ENCODE peak calls at places on chromosome 3, in seven cellular contexts. One of them, this sample, is unnamed.

GRCh38 chr3:115832265-115832664 is 209.0 kb downstream of the GAP43 start:
- DNase-seq in activated T-cell treated with anti-CD3 and anti-CD28 coated beads, Interleukin-2, amount 50 U/mL, for 1 hour: no peak
- DNase-seq in A172: no peak
- DNase-seq in OCI-LY7: no peak
- DNase-seq in neural progenitor cell: peak
- DNase-seq in DMS153: no peak
- DNase-seq in putamen: no peak
- DNase-seq in this sample: no peak

GRCh38 chr3:134877788-134878187 is 82.7 kb downstream of the EPHB1 start:
- DNase-seq in activated T-cell treated with anti-CD3 and anti-CD28 coated beads, Interleukin-2, amount 50 U/mL, for 1 hour: no peak
- DNase-seq in A172: no peak
- DNase-seq in OCI-LY7: no peak
- DNase-seq in neural progenitor cell: no peak
- DNase-seq in DMS153: no peak
- DNase-seq in putamen: no peak
- DNase-seq in this sample: no peak

GRCh38 chr3:119436977-119437376 is 26.4 kb downstream of the TMEM39A start:
- DNase-seq in activated T-cell treated with anti-CD3 and anti-CD28 coated beads, Interleukin-2, amount 50 U/mL, for 1 hour: no peak
- DNase-seq in A172: no peak
- DNase-seq in OCI-LY7: no peak
- DNase-seq in neural progenitor cell: no peak
- DNase-seq in DMS153: no peak
- DNase-seq in putamen: no peak
- DNase-seq in this sample: no peak

GRCh38 chr3:107450254-107450653 is 72.5 kb upstream of the BBX start:
- DNase-seq in activated T-cell treated with anti-CD3 and anti-CD28 coated beads, Interleukin-2, amount 50 U/mL, for 1 hour: no peak
- DNase-seq in A172: no peak
- DNase-seq in OCI-LY7: no peak
- DNase-seq in neural progenitor cell: no peak
- DNase-seq in DMS153: no peak
- DNase-seq in putamen: no peak
- DNase-seq in this sample: no peak

GRCh38 chr3:35760147-35760546 is 120.8 kb downstream of the ARPP21 start:
- DNase-seq in activated T-cell treated with anti-CD3 and anti-CD28 coated beads, Interleukin-2, amount 50 U/mL, for 1 hour: no peak
- DNase-seq in A172: peak
- DNase-seq in OCI-LY7: no peak
- DNase-seq in neural progenitor cell: no peak
- DNase-seq in DMS153: no peak
- DNase-seq in putamen: no peak
- DNase-seq in this sample: no peak

GRCh38 chr3:128187495-128187894 is 34.2 kb downstream of the EEFSEC start:
- DNase-seq in activated T-cell treated with anti-CD3 and anti-CD28 coated beads, Interleukin-2, amount 50 U/mL, for 1 hour: no peak
- DNase-seq in A172: no peak
- DNase-seq in OCI-LY7: peak
- DNase-seq in neural progenitor cell: no peak
- DNase-seq in DMS153: no peak
- DNase-seq in putamen: no peak
- DNase-seq in this sample: no peak

GRCh38 chr3:171753665-171754408 is 56.4 kb downstream of the PLD1 start:
- DNase-seq in activated T-cell treated with anti-CD3 and anti-CD28 coated beads, Interleukin-2, amount 50 U/mL, for 1 hour: no peak
- DNase-seq in A172: no peak
- DNase-seq in OCI-LY7: no peak
- DNase-seq in neural progenitor cell: no peak
- DNase-seq in DMS153: no peak
- DNase-seq in putamen: no peak
- DNase-seq in this sample: no peak

GRCh38 chr3:195150194-195151118 is 120.5 kb downstream of the XXYLT1 start:
- DNase-seq in activated T-cell treated with anti-CD3 and anti-CD28 coated beads, Interleukin-2, amount 50 U/mL, for 1 hour: no peak
- DNase-seq in A172: peak
- DNase-seq in OCI-LY7: peak
- DNase-seq in neural progenitor cell: peak
- DNase-seq in DMS153: peak
- DNase-seq in putamen: peak
- DNase-seq in this sample: peak

GRCh38 chr3:197189633-197190032 is 108.8 kb downstream of the DLG1 start:
- DNase-seq in activated T-cell treated with anti-CD3 and anti-CD28 coated beads, Interleukin-2, amount 50 U/mL, for 1 hour: no peak
- DNase-seq in A172: no peak
- DNase-seq in OCI-LY7: no peak
- DNase-seq in neural progenitor cell: peak
- DNase-seq in DMS153: no peak
- DNase-seq in putamen: no peak
- DNase-seq in this sample: no peak

GRCh38 chr3:42425736-42426407 is 15.5 kb upstream of the LYZL4 start:
- DNase-seq in activated T-cell treated with anti-CD3 and anti-CD28 coated beads, Interleukin-2, amount 50 U/mL, for 1 hour: no peak
- DNase-seq in A172: no peak
- DNase-seq in OCI-LY7: no peak
- DNase-seq in neural progenitor cell: no peak
- DNase-seq in DMS153: no peak
- DNase-seq in putamen: no peak
- DNase-seq in this sample: no peak

GRCh38 chr3:79767953-79768282 is at the start of gene ROBO1:
- DNase-seq in activated T-cell treated with anti-CD3 and anti-CD28 coated beads, Interleukin-2, amount 50 U/mL, for 1 hour: no peak
- DNase-seq in A172: no peak
- DNase-seq in OCI-LY7: no peak
- DNase-seq in neural progenitor cell: peak
- DNase-seq in DMS153: no peak
- DNase-seq in putamen: peak
- DNase-seq in this sample: peak

GRCh38 chr3:13012228-13012691 is 61.0 kb downstream of the IQSEC1 start:
- DNase-seq in activated T-cell treated with anti-CD3 and anti-CD28 coated beads, Interleukin-2, amount 50 U/mL, for 1 hour: peak
- DNase-seq in A172: peak
- DNase-seq in OCI-LY7: peak
- DNase-seq in neural progenitor cell: no peak
- DNase-seq in DMS153: no peak
- DNase-seq in putamen: no peak
- DNase-seq in this sample: no peak

GRCh38 chr3:52633786-52634185 is 51.9 kb downstream of the PBRM1 start:
- DNase-seq in activated T-cell treated with anti-CD3 and anti-CD28 coated beads, Interleukin-2, amount 50 U/mL, for 1 hour: no peak
- DNase-seq in A172: peak
- DNase-seq in OCI-LY7: no peak
- DNase-seq in neural progenitor cell: no peak
- DNase-seq in DMS153: no peak
- DNase-seq in putamen: no peak
- DNase-seq in this sample: no peak

GRCh38 chr3:194879991-194880939 is 194.6 kb downstream of the FAM43A start:
- DNase-seq in activated T-cell treated with anti-CD3 and anti-CD28 coated beads, Interleukin-2, amount 50 U/mL, for 1 hour: no peak
- DNase-seq in A172: peak
- DNase-seq in OCI-LY7: no peak
- DNase-seq in neural progenitor cell: no peak
- DNase-seq in DMS153: no peak
- DNase-seq in putamen: peak
- DNase-seq in this sample: no peak

GRCh38 chr3:52432631-52433030 is 12.3 kb downstream of the SEMA3G start:
- DNase-seq in activated T-cell treated with anti-CD3 and anti-CD28 coated beads, Interleukin-2, amount 50 U/mL, for 1 hour: no peak
- DNase-seq in A172: no peak
- DNase-seq in OCI-LY7: no peak
- DNase-seq in neural progenitor cell: no peak
- DNase-seq in DMS153: no peak
- DNase-seq in putamen: no peak
- DNase-seq in this sample: peak

GRCh38 chr3:46898321-46899150 is 21.0 kb downstream of the PTH1R start:
- DNase-seq in activated T-cell treated with anti-CD3 and anti-CD28 coated beads, Interleukin-2, amount 50 U/mL, for 1 hour: no peak
- DNase-seq in A172: no peak
- DNase-seq in OCI-LY7: no peak
- DNase-seq in neural progenitor cell: peak
- DNase-seq in DMS153: no peak
- DNase-seq in putamen: no peak
- DNase-seq in this sample: no peak

GRCh38 chr3:24519368-24520100 is 24.9 kb upstream of the THRB start:
- DNase-seq in activated T-cell treated with anti-CD3 and anti-CD28 coated beads, Interleukin-2, amount 50 U/mL, for 1 hour: no peak
- DNase-seq in A172: no peak
- DNase-seq in OCI-LY7: no peak
- DNase-seq in neural progenitor cell: peak
- DNase-seq in DMS153: no peak
- DNase-seq in putamen: no peak
- DNase-seq in this sample: peak

GRCh38 chr3:183381673-183382072 is 46.7 kb downstream of the MCF2L2 start:
- DNase-seq in activated T-cell treated with anti-CD3 and anti-CD28 coated beads, Interleukin-2, amount 50 U/mL, for 1 hour: no peak
- DNase-seq in A172: no peak
- DNase-seq in OCI-LY7: peak
- DNase-seq in neural progenitor cell: no peak
- DNase-seq in DMS153: no peak
- DNase-seq in putamen: no peak
- DNase-seq in this sample: no peak

GRCh38 chr3:141335531-141336042 is 32.7 kb upstream of the ZBTB38 start:
- DNase-seq in activated T-cell treated with anti-CD3 and anti-CD28 coated beads, Interleukin-2, amount 50 U/mL, for 1 hour: no peak
- DNase-seq in A172: no peak
- DNase-seq in OCI-LY7: no peak
- DNase-seq in neural progenitor cell: no peak
- DNase-seq in DMS153: no peak
- DNase-seq in putamen: no peak
- DNase-seq in this sample: no peak

GRCh38 chr3:114571363-114571762 is 277.5 kb downstream of the TIGIT start:
- DNase-seq in activated T-cell treated with anti-CD3 and anti-CD28 coated beads, Interleukin-2, amount 50 U/mL, for 1 hour: no peak
- DNase-seq in A172: no peak
- DNase-seq in OCI-LY7: no peak
- DNase-seq in neural progenitor cell: no peak
- DNase-seq in DMS153: no peak
- DNase-seq in putamen: no peak
- DNase-seq in this sample: peak

GRCh38 chr3:141524988-141525387 is 38.2 kb downstream of the RASA2 start:
- DNase-seq in activated T-cell treated with anti-CD3 and anti-CD28 coated beads, Interleukin-2, amount 50 U/mL, for 1 hour: no peak
- DNase-seq in A172: no peak
- DNase-seq in OCI-LY7: no peak
- DNase-seq in neural progenitor cell: no peak
- DNase-seq in DMS153: no peak
- DNase-seq in putamen: no peak
- DNase-seq in this sample: no peak

GRCh38 chr3:46372492-46373359 is 2.0 kb downstream of the CCR5 start:
- DNase-seq in activated T-cell treated with anti-CD3 and anti-CD28 coated beads, Interleukin-2, amount 50 U/mL, for 1 hour: no peak
- DNase-seq in A172: peak
- DNase-seq in OCI-LY7: peak
- DNase-seq in neural progenitor cell: peak
- DNase-seq in DMS153: no peak
- DNase-seq in putamen: no peak
- DNase-seq in this sample: no peak

GRCh38 chr3:47976135-47976758 is 40.0 kb downstream of the MAP4 start:
- DNase-seq in activated T-cell treated with anti-CD3 and anti-CD28 coated beads, Interleukin-2, amount 50 U/mL, for 1 hour: no peak
- DNase-seq in A172: no peak
- DNase-seq in OCI-LY7: peak
- DNase-seq in neural progenitor cell: no peak
- DNase-seq in DMS153: no peak
- DNase-seq in putamen: no peak
- DNase-seq in this sample: no peak

GRCh38 chr3:35640736-35641135 is 1.4 kb downstream of the ARPP21 start:
- DNase-seq in activated T-cell treated with anti-CD3 and anti-CD28 coated beads, Interleukin-2, amount 50 U/mL, for 1 hour: no peak
- DNase-seq in A172: no peak
- DNase-seq in OCI-LY7: no peak
- DNase-seq in neural progenitor cell: no peak
- DNase-seq in DMS153: no peak
- DNase-seq in putamen: no peak
- DNase-seq in this sample: no peak

GRCh38 chr3:50607271-50608091 is 4.1 kb downstream of the CISH start:
- DNase-seq in activated T-cell treated with anti-CD3 and anti-CD28 coated beads, Interleukin-2, amount 50 U/mL, for 1 hour: no peak
- DNase-seq in A172: no peak
- DNase-seq in OCI-LY7: no peak
- DNase-seq in neural progenitor cell: no peak
- DNase-seq in DMS153: no peak
- DNase-seq in putamen: no peak
- DNase-seq in this sample: no peak

GRCh38 chr3:30682434-30683155 is 76.2 kb downstream of the TGFBR2 start:
- DNase-seq in activated T-cell treated with anti-CD3 and anti-CD28 coated beads, Interleukin-2, amount 50 U/mL, for 1 hour: no peak
- DNase-seq in A172: no peak
- DNase-seq in OCI-LY7: no peak
- DNase-seq in neural progenitor cell: no peak
- DNase-seq in DMS153: no peak
- DNase-seq in putamen: no peak
- DNase-seq in this sample: no peak

GRCh38 chr3:129013491-129013891 is 12.4 kb downstream of the EFCC1 start:
- DNase-seq in activated T-cell treated with anti-CD3 and anti-CD28 coated beads, Interleukin-2, amount 50 U/mL, for 1 hour: no peak
- DNase-seq in A172: peak
- DNase-seq in OCI-LY7: no peak
- DNase-seq in neural progenitor cell: no peak
- DNase-seq in DMS153: no peak
- DNase-seq in putamen: no peak
- DNase-seq in this sample: peak

GRCh38 chr3:150303776-150304175 is 104.3 kb upstream of the TSC22D2 start:
- DNase-seq in activated T-cell treated with anti-CD3 and anti-CD28 coated beads, Interleukin-2, amount 50 U/mL, for 1 hour: no peak
- DNase-seq in A172: no peak
- DNase-seq in OCI-LY7: peak
- DNase-seq in neural progenitor cell: peak
- DNase-seq in DMS153: no peak
- DNase-seq in putamen: no peak
- DNase-seq in this sample: no peak

GRCh38 chr3:45612918-45613602 is 18.5 kb downstream of the LIMD1 start:
- DNase-seq in activated T-cell treated with anti-CD3 and anti-CD28 coated beads, Interleukin-2, amount 50 U/mL, for 1 hour: no peak
- DNase-seq in A172: no peak
- DNase-seq in OCI-LY7: peak
- DNase-seq in neural progenitor cell: no peak
- DNase-seq in DMS153: no peak
- DNase-seq in putamen: no peak
- DNase-seq in this sample: no peak

GRCh38 chr3:126266291-126266840 is 86.0 kb upstream of the ALDH1L1 start:
- DNase-seq in activated T-cell treated with anti-CD3 and anti-CD28 coated beads, Interleukin-2, amount 50 U/mL, for 1 hour: no peak
- DNase-seq in A172: no peak
- DNase-seq in OCI-LY7: no peak
- DNase-seq in neural progenitor cell: peak
- DNase-seq in DMS153: no peak
- DNase-seq in putamen: peak
- DNase-seq in this sample: peak

GRCh38 chr3:96319176-96319575 is 495.2 kb upstream of the EPHA6 start:
- DNase-seq in activated T-cell treated with anti-CD3 and anti-CD28 coated beads, Interleukin-2, amount 50 U/mL, for 1 hour: no peak
- DNase-seq in A172: no peak
- DNase-seq in OCI-LY7: no peak
- DNase-seq in neural progenitor cell: no peak
- DNase-seq in DMS153: no peak
- DNase-seq in putamen: no peak
- DNase-seq in this sample: no peak

GRCh38 chr3:64242435-64242834 is 17.2 kb upstream of the PRICKLE2 start:
- DNase-seq in activated T-cell treated with anti-CD3 and anti-CD28 coated beads, Interleukin-2, amount 50 U/mL, for 1 hour: no peak
- DNase-seq in A172: no peak
- DNase-seq in OCI-LY7: no peak
- DNase-seq in neural progenitor cell: no peak
- DNase-seq in DMS153: no peak
- DNase-seq in putamen: no peak
- DNase-seq in this sample: no peak

GRCh38 chr3:184532940-184533732 is 28.4 kb upstream of the EPHB3 start:
- DNase-seq in activated T-cell treated with anti-CD3 and anti-CD28 coated beads, Interleukin-2, amount 50 U/mL, for 1 hour: no peak
- DNase-seq in A172: no peak
- DNase-seq in OCI-LY7: no peak
- DNase-seq in neural progenitor cell: no peak
- DNase-seq in DMS153: no peak
- DNase-seq in putamen: no peak
- DNase-seq in this sample: no peak

GRCh38 chr3:5022966-5023776 is 43.9 kb downstream of the BHLHE40 start:
- DNase-seq in activated T-cell treated with anti-CD3 and anti-CD28 coated beads, Interleukin-2, amount 50 U/mL, for 1 hour: no peak
- DNase-seq in A172: peak
- DNase-seq in OCI-LY7: no peak
- DNase-seq in neural progenitor cell: no peak
- DNase-seq in DMS153: no peak
- DNase-seq in putamen: no peak
- DNase-seq in this sample: peak

This sample was measured in H7.